ENCODE peak calls at places on chromosome 19, in nine cellular contexts. V is NCI-H1436; X is Daoy; D is stimulated activated CD4-positive, alpha-beta T cell treated with anti-CD3 and anti-CD28 coated beads, Interleukin-4, amount 100 ng/mL, for 1 hour; O is RPMI8226; M is AG04449; N is fibroblast of pulmonary artery; J is NCI-H1048; S is A549. W is an unnamed sample.
A peak's percentile ranks its signal among the peaks of the same experiment; 100 is the strongest.

GRCh38 chr19:15394426-15394825 is 14.8 kb upstream of the AKAP8 start:
- DNase-seq in V (no peak), X (no peak), D (no peak), O (no peak), M (no peak), N (no peak), J (no peak), S (no peak), W (no peak)

GRCh38 chr19:49331616-49332055 is 3.6 kb upstream of the CD37 start:
- DNase-seq in V (peak; percentile 22), X (peak; percentile 69), D (peak; percentile 53), O (peak; percentile 71), M (no peak), N (peak; percentile 60), J (no peak), S (peak; percentile 77), W (peak; percentile 49)

GRCh38 chr19:23002690-23003422 is at the start of gene ZNF728:
- DNase-seq in V (no peak), X (peak; percentile 70), D (no peak), O (peak; percentile 40), M (no peak), N (no peak), J (no peak), S (no peak), W (no peak)

GRCh38 chr19:8387688-8388611 is 2.2 kb upstream of the RAB11B start:
- DNase-seq in V (no peak), X (no peak), D (no peak), O (no peak), M (no peak), N (no peak), J (no peak), S (peak; percentile 87), W (no peak)

GRCh38 chr19:17908244-17908643 is 24.6 kb upstream of the CCDC124 start:
- DNase-seq in V (no peak), X (no peak), D (no peak), O (no peak), M (no peak), N (no peak), J (no peak), S (no peak), W (no peak)

GRCh38 chr19:2478756-2479555 is 3.0 kb downstream of the GADD45B start:
- DNase-seq in V (no peak), X (peak; percentile 78), D (peak; percentile 75), O (peak; percentile 86), M (no peak), N (peak; percentile 82), J (no peak), S (peak; percentile 58), W (peak; percentile 56)

GRCh38 chr19:45769821-45770191 is 754 bp upstream of the SIX5 start:
- DNase-seq in V (no peak), X (no peak), D (peak; percentile 50), O (peak; percentile 51), M (no peak), N (peak; percentile 52), J (no peak), S (peak; percentile 70), W (no peak)

GRCh38 chr19:34365463-34366401 is 736 bp downstream of the GPI start:
- DNase-seq in V (no peak), X (peak; percentile 46), D (peak; percentile 26), O (peak; percentile 22), M (no peak), N (peak; percentile 44), J (no peak), S (peak; percentile 60), W (peak; percentile 53)

GRCh38 chr19:11265177-11265784 is 3.0 kb upstream of the DOCK6 start:
- DNase-seq in V (no peak), X (no peak), D (no peak), O (no peak), M (no peak), N (no peak), J (no peak), S (no peak), W (no peak)

GRCh38 chr19:41863209-41863931 is 3.3 kb downstream of the RPS19 start:
- DNase-seq in V (no peak), X (no peak), D (no peak), O (no peak), M (no peak), N (no peak), J (no peak), S (no peak), W (no peak)

GRCh38 chr19:44164327-44164672 is 600 bp upstream of the ZNF226 start:
- DNase-seq in V (no peak), X (no peak), D (no peak), O (no peak), M (no peak), N (no peak), J (no peak), S (no peak), W (no peak)

GRCh38 chr19:1526979-1527649 is 3.2 kb downstream of the PLK5 start:
- DNase-seq in V (no peak), X (no peak), D (no peak), O (no peak), M (no peak), N (no peak), J (no peak), S (no peak), W (no peak)

GRCh38 chr19:30596268-30596667 is 224.1 kb downstream of the ZNF536 start:
- DNase-seq in V (no peak), X (no peak), D (no peak), O (no peak), M (no peak), N (no peak), J (no peak), S (no peak), W (no peak)

GRCh38 chr19:3725640-3726310 is 17.6 kb downstream of the TJP3 start:
- DNase-seq in V (no peak), X (no peak), D (no peak), O (peak; percentile 94), M (no peak), N (no peak), J (no peak), S (no peak), W (no peak)

GRCh38 chr19:2607712-2608601 is 94.5 kb downstream of the GNG7 start:
- DNase-seq in V (no peak), X (no peak), D (peak; percentile 90), O (peak; percentile 95), M (no peak), N (no peak), J (no peak), S (no peak), W (no peak)

GRCh38 chr19:2097330-2098327 is 914 bp downstream of the IZUMO4 start:
- DNase-seq in V (no peak), X (no peak), D (peak; percentile 65), O (peak; percentile 55), M (no peak), N (no peak), J (no peak), S (no peak), W (no peak)

GRCh38 chr19:54463531-54464043 is at the start of gene LENG9:
- DNase-seq in V (peak; percentile 96), X (peak; percentile 98), D (peak; percentile 96), O (peak; percentile 100), M (peak; percentile 91), N (peak; percentile 99), J (peak; percentile 97), S (peak; percentile 100), W (peak; percentile 97)

GRCh38 chr19:49514151-49514550 is 1.7 kb downstream of the FCGRT start:
- DNase-seq in V (no peak), X (no peak), D (no peak), O (no peak), M (no peak), N (no peak), J (no peak), S (no peak), W (no peak)

GRCh38 chr19:31568724-31569123 is 219.5 kb upstream of the TSHZ3 start:
- DNase-seq in V (no peak), X (no peak), D (no peak), O (no peak), M (no peak), N (no peak), J (no peak), S (no peak), W (no peak)

GRCh38 chr19:2233601-2234280 is 2.4 kb downstream of the PLEKHJ1 start:
- DNase-seq in V (no peak), X (no peak), D (no peak), O (no peak), M (no peak), N (no peak), J (no peak), S (no peak), W (no peak)

GRCh38 chr19:10747674-10748073 is 29.8 kb downstream of the DNM2 start:
- DNase-seq in V (no peak), X (no peak), D (no peak), O (no peak), M (no peak), N (no peak), J (no peak), S (no peak), W (no peak)

GRCh38 chr19:56837004-56837403 is 3.5 kb downstream of the PEG3 start:
- DNase-seq in V (no peak), X (peak; percentile 70), D (no peak), O (peak; percentile 3), M (no peak), N (no peak), J (no peak), S (no peak), W (no peak)

GRCh38 chr19:7213628-7214328 is 80.4 kb downstream of the INSR start:
- DNase-seq in V (no peak), X (no peak), D (no peak), O (no peak), M (no peak), N (no peak), J (no peak), S (no peak), W (no peak)

GRCh38 chr19:35717665-35718344 is at the start of gene KMT2B:
- DNase-seq in V (no peak), X (no peak), D (no peak), O (no peak), M (no peak), N (no peak), J (peak; percentile 93), S (peak; percentile 98), W (peak; percentile 96)

GRCh38 chr19:4368128-4368820 is 24.9 kb downstream of the MPND start:
- DNase-seq in V (no peak), X (no peak), D (no peak), O (no peak), M (no peak), N (peak; percentile 35), J (no peak), S (no peak), W (peak; percentile 78)

GRCh38 chr19:35143231-35143715 is at the start of gene FXYD7:
- DNase-seq in V (no peak), X (no peak), D (no peak), O (no peak), M (no peak), N (no peak), J (no peak), S (no peak), W (no peak)

GRCh38 chr19:50478901-50479715 is 2.5 kb upstream of the GARIN5A start:
- DNase-seq in V (no peak), X (peak; percentile 65), D (peak; percentile 30), O (no peak), M (no peak), N (peak; percentile 52), J (no peak), S (peak; percentile 89), W (no peak)

GRCh38 chr19:18634612-18635290 is 2.1 kb upstream of the KLHL26 start:
- DNase-seq in V (no peak), X (no peak), D (no peak), O (no peak), M (no peak), N (no peak), J (no peak), S (no peak), W (no peak)

GRCh38 chr19:48613024-48613851 is 1.6 kb downstream of the FAM83E start:
- DNase-seq in V (no peak), X (no peak), D (no peak), O (no peak), M (no peak), N (no peak), J (no peak), S (no peak), W (peak; percentile 98)

GRCh38 chr19:11570039-11570462 is 7.4 kb downstream of the ACP5 start:
- DNase-seq in V (no peak), X (no peak), D (no peak), O (no peak), M (no peak), N (no peak), J (no peak), S (no peak), W (no peak)